ENCODE peak calls at places on chromosomes 6 and 20, in seven cellular contexts. P is aorta, S is adrenal gland, Q is hepatocyte, J is lung, M is A673, Z is esophagus squamous epithelium. A is an unnamed sample.
A peak's percentile ranks its signal among the peaks of the same experiment; 100 is the strongest.

GRCh38 chr6:65505736-65506135 is 201.3 kb downstream of the EYS start:
- DNase-seq in S (no peak), Q (no peak), J (no peak), Z (no peak), M (no peak), P (no peak), A (no peak)

GRCh38 chr6:67933278-67933677 is 701.8 kb upstream of the ADGRB3 start:
- DNase-seq in S (no peak), J (no peak), P (no peak), M (peak; percentile 30), Z (no peak), Q (no peak), A (no peak)

GRCh38 chr6:144585217-144585814 is 300.2 kb downstream of the UTRN start:
- DNase-seq in P (no peak), J (no peak), S (no peak), Q (peak; percentile 34), Z (no peak), M (peak; percentile 79), A (no peak)

GRCh38 chr6:6913346-6913745 is 194.4 kb upstream of the RREB1 start:
- DNase-seq in Q (no peak), Z (no peak), M (no peak), J (no peak), P (no peak), S (no peak), A (no peak)

GRCh38 chr20:20627471-20627870 is 85.0 kb downstream of the RALGAPA2 start:
- DNase-seq in P (no peak), S (no peak), Q (no peak), M (no peak), J (no peak), Z (no peak), A (no peak)

GRCh38 chr20:2178328-2179232 is 77.0 kb downstream of the STK35 start:
- DNase-seq in J (no peak), M (no peak), Q (no peak), S (no peak), Z (no peak), P (no peak), A (no peak)

GRCh38 chr6:6591778-6592388 is 3.4 kb downstream of the LY86 start:
- DNase-seq in J (peak; percentile 44), Q (no peak), S (peak; percentile 64), Z (no peak), M (no peak), P (no peak), A (peak; percentile 34)

GRCh38 chr6:52227495-52227894 is 16.8 kb downstream of the IL17F start:
- DNase-seq in Z (no peak), P (no peak), J (no peak), Q (no peak), M (no peak), S (no peak), A (no peak)

GRCh38 chr6:168115748-168116445 is 36.9 kb upstream of the FRMD1 start:
- DNase-seq in J (no peak), M (no peak), Q (no peak), S (no peak), Z (no peak), P (peak; percentile 60), A (no peak)

GRCh38 chr20:58712116-58712822 is 19.7 kb downstream of the NPEPL1 start:
- DNase-seq in Q (peak; percentile 4), Z (no peak), P (peak; percentile 61), S (peak; percentile 17), J (no peak), M (no peak), A (peak; percentile 5)

GRCh38 chr6:77565370-77565769 is 87.5 kb upstream of the MEI4 start:
- DNase-seq in S (no peak), P (no peak), Z (no peak), J (no peak), M (no peak), Q (no peak), A (no peak)

GRCh38 chr20:57258055-57258454 is 8.4 kb downstream of the BMP7 start:
- DNase-seq in Q (no peak), P (no peak), Z (no peak), S (no peak), J (no peak), M (peak; percentile 38), A (no peak)

GRCh38 chr6:40138273-40138720 is 204.0 kb upstream of the MOCS1 start:
- DNase-seq in S (no peak), P (no peak), M (no peak), J (no peak), Z (no peak), Q (peak; percentile 79), A (peak; percentile 62)

GRCh38 chr6:107344981-107345380 is 114.4 kb downstream of the PDSS2 start:
- DNase-seq in Z (no peak), Q (no peak), S (no peak), M (peak; percentile 21), J (no peak), P (no peak), A (no peak)

GRCh38 chr20:31849306-31849930 is 4.0 kb upstream of the FOXS1 start:
- DNase-seq in S (no peak), Z (no peak), J (no peak), Q (no peak), P (no peak), M (no peak), A (peak; percentile 62)

DNA sequence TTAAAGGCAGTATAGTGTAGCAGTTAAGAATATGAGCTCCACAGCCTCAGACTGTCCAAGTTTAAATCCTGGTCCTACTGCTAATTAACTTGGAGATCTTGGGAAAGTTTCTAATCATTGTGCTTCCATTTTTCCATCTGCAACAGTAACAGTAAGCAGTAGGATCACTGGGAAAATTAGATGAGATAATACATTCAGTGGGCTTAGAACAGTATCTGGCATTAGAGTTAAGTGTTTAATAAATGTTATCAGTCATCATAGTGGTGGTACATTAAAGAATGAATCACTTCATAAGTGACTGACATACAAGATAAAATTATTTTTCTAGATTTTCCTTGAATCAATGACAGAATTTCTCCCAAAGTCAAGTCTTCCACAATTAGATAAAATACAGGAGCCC is 5.0 kb downstream of the NHSL1 start:
- DNase-seq in P (no peak), S (no peak), Z (no peak), M (no peak), J (no peak), Q (no peak), A (no peak)
- H3K27ac ChIP-seq in P (no peak overlapping the region), S (no peak overlapping the region), Z (peak overlapping the region; percentile 4), M (no peak overlapping the region), J (no peak overlapping the region), Q (peak overlapping the region; percentile 25), A (no peak overlapping the region)

DNA sequence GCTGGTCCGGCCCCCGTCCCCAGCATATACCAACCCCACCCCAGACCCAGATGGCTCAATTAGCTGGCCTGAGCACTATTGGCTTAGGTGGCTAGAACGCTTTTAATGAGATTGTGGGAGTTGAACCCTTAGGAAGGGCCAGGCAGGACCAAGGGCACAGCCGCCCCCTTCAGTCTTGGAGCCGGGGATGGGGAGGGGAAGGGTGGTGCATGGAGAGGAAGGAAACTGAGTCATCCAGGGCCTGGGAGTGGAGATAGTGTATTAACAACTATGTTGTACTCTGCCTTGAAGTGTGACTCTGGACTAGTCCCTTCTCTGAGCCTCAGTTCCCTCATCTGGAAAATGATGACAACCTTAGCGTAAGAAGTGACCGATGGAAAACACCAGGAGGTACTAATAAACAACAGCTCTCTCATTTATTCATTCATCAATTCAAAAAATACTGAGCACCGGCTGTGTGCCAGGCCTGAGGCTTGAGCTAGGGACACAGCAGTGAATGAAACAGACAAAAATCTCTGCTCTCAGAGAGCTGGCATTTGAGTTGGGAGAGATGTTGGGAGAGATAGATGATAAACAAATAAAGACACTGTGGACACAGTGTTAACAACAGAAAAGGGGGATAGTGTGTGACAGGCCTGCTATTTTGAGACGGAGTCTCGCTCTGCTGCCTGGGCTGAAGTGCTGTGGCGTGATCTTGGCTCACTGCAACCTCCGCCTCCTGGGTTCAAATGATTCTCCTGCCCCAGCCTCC is 11.5 kb downstream of the PEDS1 start:
- DNase-seq in Z (no peak), P (no peak), M (no peak), J (no peak), Q (no peak), S (no peak), A (no peak)
- H3K4me1 ChIP-seq in Z (peaks cover 84% of the 10 kb centered on the region), P (no peaks in the 10 kb centered on the region), M (peaks cover 3% of the 10 kb centered on the region), J (peaks cover 39% of the 10 kb centered on the region), Q (peaks cover 5% of the 10 kb centered on the region), S (peaks cover 29% of the 10 kb centered on the region), A (peaks cover 14% of the 10 kb centered on the region)

GRCh38 chr6:20816126-20816525 is 281.9 kb downstream of the CDKAL1 start:
- DNase-seq in S (no peak), P (no peak), J (no peak), Z (no peak), M (no peak), Q (no peak), A (no peak)
- H3K27ac ChIP-seq in S (no peak overlapping the region), P (no peak overlapping the region), J (no peak overlapping the region), Z (no peak overlapping the region), M (no peak overlapping the region), Q (no peak overlapping the region), A (no peak overlapping the region)

DNA sequence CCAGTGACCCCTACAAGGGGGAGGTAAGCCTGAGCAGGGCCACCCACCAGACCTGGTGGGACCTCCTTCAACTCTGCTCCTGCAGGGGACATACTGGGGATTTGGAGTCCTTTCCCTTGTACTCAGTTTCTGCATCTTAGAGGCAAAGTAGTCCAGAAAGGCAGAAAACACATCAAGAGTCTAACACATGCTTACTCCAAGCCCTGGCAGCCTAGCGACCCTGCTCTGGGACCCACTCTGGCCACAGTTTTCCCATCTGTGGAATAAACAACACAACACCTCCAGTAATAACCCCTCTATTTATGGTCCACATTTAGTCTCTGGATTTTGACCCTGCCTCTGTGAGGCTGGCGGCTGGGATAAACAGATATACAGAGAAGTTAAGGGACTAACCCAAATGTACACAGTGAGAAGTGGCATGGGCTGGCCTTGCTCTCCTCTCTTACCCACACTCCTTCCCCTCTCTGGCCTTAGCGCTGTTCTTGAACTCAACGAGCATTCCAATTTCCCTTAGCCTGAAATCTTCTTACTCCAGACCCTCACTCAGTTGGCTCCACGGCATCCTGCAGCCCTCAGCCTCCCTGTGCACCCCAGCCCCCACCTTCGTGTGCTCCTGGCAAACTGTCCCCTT is 16.1 kb upstream of the TLDC2 start:
- DNase-seq in M (no peak), J (no peak), P (no peak), S (no peak), Q (no peak), Z (no peak), A (no peak)
- H3K4me1 ChIP-seq in M (peaks cover 26% of the 10 kb centered on the region), J (peaks cover 38% of the 10 kb centered on the region), P (no peaks in the 10 kb centered on the region), S (peaks cover 72% of the 10 kb centered on the region), Q (peaks cover 38% of the 10 kb centered on the region), Z (peaks cover 73% of the 10 kb centered on the region), A (peaks cover 80% of the 10 kb centered on the region)

GRCh38 chr6:88609973-88610372 is 353.4 kb downstream of the RNGTT start:
- DNase-seq in Z (no peak), J (no peak), M (no peak), P (no peak), Q (no peak), S (no peak), A (no peak)

GRCh38 chr6:88611721-88612120 is 351.7 kb downstream of the RNGTT start:
- DNase-seq in J (no peak), M (no peak), Z (no peak), Q (no peak), P (no peak), S (no peak), A (no peak)

GRCh38 chr6:88616380-88616779 is 347.0 kb downstream of the RNGTT start:
- DNase-seq in Z (no peak), J (no peak), M (no peak), P (no peak), Q (no peak), S (no peak), A (no peak)

GRCh38 chr6:88612631-88613030 is 350.8 kb downstream of the RNGTT start:
- DNase-seq in Q (no peak), Z (no peak), S (no peak), M (no peak), J (no peak), P (no peak), A (no peak)

GRCh38 chr6:88614306-88614877 is 349.0 kb downstream of the RNGTT start:
- DNase-seq in P (no peak), Q (no peak), Z (no peak), M (no peak), J (no peak), S (no peak), A (no peak)
- H3K27ac ChIP-seq in P (no peak overlapping the region), Q (no peak overlapping the region), Z (no peak overlapping the region), M (no peak overlapping the region), J (no peak overlapping the region), S (no peak overlapping the region), A (no peak overlapping the region)